ENCODE peak calls at places on chromosome 15, in four cellular contexts. U, H, F and N are unnamed samples.
A peak's percentile ranks its signal among the peaks of the same experiment; 100 is the strongest.

GRCh38 chr15:49242820-49243219 is 72.8 kb downstream of the GALK2 start:
- DNase-seq in H (peak; percentile 65), F (no peak), U (no peak), N (no peak)

GRCh38 chr15:93141373-93141790 is 52.4 kb upstream of the RGMA start:
- DNase-seq in U (no peak), H (no peak), F (no peak), N (no peak)

GRCh38 chr15:22838292-22839042 is at the start of gene NIPA2:
- DNase-seq in F (peak; percentile 93), U (peak; percentile 99), H (peak; percentile 98), N (peak; percentile 99)

GRCh38 chr15:99248000-99248727 is 1.2 kb downstream of the TTC23 start:
- DNase-seq in F (no peak), H (no peak), U (no peak), N (no peak)

GRCh38 chr15:88878720-88879184 is 16.6 kb downstream of the HAPLN3 start:
- DNase-seq in U (peak; percentile 87), H (peak; percentile 76), F (no peak), N (peak; percentile 53)

GRCh38 chr15:90414408-90415028 is 26.5 kb downstream of the IQGAP1 start:
- DNase-seq in F (no peak), H (peak; percentile 68), U (no peak), N (peak; percentile 21)

GRCh38 chr15:96565266-96565665 is 234.8 kb downstream of the NR2F2 start:
- DNase-seq in F (no peak), H (no peak), U (no peak), N (no peak)

GRCh38 chr15:26518885-26519284 is 254.0 kb downstream of the GABRB3 start:
- DNase-seq in F (no peak), H (no peak), U (no peak), N (no peak)

GRCh38 chr15:25251700-25252390 is 187.0 kb downstream of the UBE3A start:
- DNase-seq in F (no peak), H (no peak), U (peak; percentile 14), N (no peak)

GRCh38 chr15:93050648-93051047 is 38.4 kb downstream of the RGMA start:
- DNase-seq in U (no peak), F (no peak), H (no peak), N (no peak)

GRCh38 chr15:52076889-52077781 is 35.4 kb downstream of the BCL2L10 start:
- DNase-seq in H (peak; percentile 13), F (no peak), U (no peak), N (peak; percentile 28)

GRCh38 chr15:60912984-60913697 is 316.0 kb downstream of the RORA start:
- DNase-seq in F (no peak), U (no peak), H (no peak), N (peak; percentile 26)

GRCh38 chr15:84653910-84654688 is at the start of gene WDR73:
- DNase-seq in H (peak; percentile 97), F (peak; percentile 70), U (peak; percentile 95), N (peak; percentile 99)
- H2BK120ac ChIP-seq in H (no peak within 1 kb of the TSS), F (no peak within 1 kb of the TSS), U (no peak within 1 kb of the TSS), N (no peak within 1 kb of the TSS)

GRCh38 chr15:40297356-40297755 is 10.4 kb downstream of the PLCB2 start:
- DNase-seq in U (no peak), H (no peak), F (no peak), N (no peak)

GRCh38 chr15:40295870-40296560 is 11.7 kb downstream of the PLCB2 start:
- DNase-seq in U (no peak), F (no peak), H (no peak), N (peak; percentile 35)

GRCh38 chr15:40300367-40300766 is 7.4 kb downstream of the PLCB2 start:
- DNase-seq in H (no peak), F (no peak), U (no peak), N (no peak)

GRCh38 chr15:40296561-40297230 is 11.0 kb downstream of the PLCB2 start:
- DNase-seq in F (no peak), U (no peak), H (no peak), N (peak; percentile 44)

DNA sequence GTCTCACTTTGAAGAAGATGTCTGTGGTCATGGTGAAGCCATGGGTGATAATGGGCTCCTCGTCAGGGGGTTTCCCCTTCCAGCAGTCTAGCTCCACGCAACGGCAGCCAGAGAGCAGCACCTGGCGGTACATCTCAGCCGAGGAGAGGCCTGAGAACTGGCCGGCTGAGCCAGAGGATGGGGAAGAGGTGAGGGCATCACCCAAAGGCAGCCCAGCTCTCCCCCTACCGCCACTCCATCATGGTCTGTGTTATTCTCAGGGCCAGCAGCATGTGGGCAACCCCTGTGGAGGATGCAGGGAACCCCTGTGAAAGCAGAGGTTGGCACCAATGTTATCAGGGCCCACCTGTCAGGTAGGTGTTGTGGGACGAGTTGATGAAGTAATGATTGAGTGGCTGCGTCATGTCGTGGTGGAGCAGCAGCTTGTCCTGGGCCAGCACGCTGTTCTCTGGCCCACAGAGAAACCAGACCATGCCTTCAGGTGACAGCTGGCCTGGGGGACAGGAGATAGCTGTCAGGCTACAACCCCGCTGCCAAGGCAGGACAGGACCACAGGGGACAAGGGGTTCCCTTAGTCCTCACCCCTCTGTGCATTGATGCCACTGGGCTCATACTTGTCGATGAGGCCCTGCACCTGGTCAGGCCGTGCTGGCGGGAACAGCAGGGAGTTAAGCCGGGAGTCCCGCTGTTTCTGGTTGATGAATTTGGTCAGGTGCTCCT is 9.4 kb downstream of the PLCB2 start:
- DNase-seq in U (no peak), H (no peak), F (no peak), N (no peak)
- H3K9ac ChIP-seq in U (no peak overlapping the region), H (no peak overlapping the region), F (no peak overlapping the region), N (no peak overlapping the region)

DNA sequence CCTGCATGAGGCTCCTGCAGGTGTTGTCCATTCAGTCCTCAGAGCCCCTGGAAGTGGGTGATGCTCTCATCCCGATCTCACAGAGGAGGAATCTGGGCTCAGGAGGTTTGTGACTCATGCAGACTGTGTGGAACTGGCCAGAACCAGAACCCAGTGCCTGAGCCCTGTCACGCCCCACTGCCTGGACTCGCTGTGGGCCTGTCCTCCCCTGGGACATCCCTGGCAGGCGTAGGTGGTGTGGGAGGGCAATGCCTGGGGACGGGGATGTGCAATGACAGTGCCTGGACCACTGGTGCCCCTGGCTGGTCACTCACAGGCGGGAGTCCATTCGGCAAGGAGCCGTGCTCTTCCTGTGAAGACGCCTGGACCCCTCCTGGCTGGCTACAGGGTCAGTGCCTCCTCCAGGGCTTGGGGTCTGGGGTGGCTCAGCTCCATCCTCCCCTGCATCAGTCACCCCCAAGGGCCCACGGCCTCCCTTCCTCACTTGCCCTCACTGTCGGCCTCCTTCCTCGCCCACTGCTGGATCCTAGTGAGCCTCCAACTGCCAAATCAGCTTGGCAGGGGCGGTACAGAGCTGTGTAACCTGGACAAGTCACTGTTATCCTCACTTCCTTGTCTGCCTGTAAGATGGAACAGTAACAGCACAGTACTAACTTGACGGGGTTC is 14.9 kb downstream of the PSTPIP1 start:
- DNase-seq in U (no peak), F (no peak), H (no peak), N (no peak)
- H3K79me2 ChIP-seq in U (no peaks in the 10 kb centered on the region), F (no peaks in the 10 kb centered on the region), H (no peaks in the 10 kb centered on the region), N (no peaks in the 10 kb centered on the region)

GRCh38 chr15:59221479-59221878 is 14.8 kb downstream of the LDHAL6B start:
- DNase-seq in F (no peak), H (no peak), U (no peak), N (no peak)
- H2BK120ac ChIP-seq in F (no peak overlapping the region), H (no peak overlapping the region), U (no peak overlapping the region), N (no peak overlapping the region)

DNA sequence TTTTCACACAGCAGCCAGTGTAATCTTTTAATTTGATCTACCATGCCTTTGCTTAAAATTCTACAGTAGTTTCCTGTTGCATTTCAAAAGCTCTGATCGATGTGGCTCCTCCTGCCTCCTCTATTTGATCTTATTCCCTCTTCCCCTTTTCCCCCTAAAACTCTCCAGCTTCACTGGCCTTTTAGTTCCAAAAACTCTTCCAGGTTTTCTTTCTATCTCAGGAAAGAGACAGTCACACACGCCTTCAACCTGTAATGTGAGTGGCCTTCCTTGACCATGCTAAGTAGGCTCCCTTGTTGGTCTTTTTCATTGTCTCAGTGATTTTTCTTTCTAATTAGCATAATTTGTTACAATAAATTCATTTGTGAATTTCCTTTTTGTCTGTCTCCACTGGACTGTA is 985 bp downstream of the TEX9 start:
- DNase-seq in H (peak; percentile 23), U (no peak), F (no peak), N (no peak)
- H3K9ac ChIP-seq in H (no peak overlapping the region), U (no peak overlapping the region), F (no peak overlapping the region), N (no peak overlapping the region)

GRCh38 chr15:29811691-29812383 is 10.4 kb downstream of the TJP1 start:
- DNase-seq in H (no peak), F (no peak), U (no peak), N (no peak)
- H3K79me2 ChIP-seq in H (peaks cover 73% of the 10 kb centered on the region), F (peaks cover 98% of the 10 kb centered on the region), U (peaks cover 29% of the 10 kb centered on the region), N (peaks cover 4% of the 10 kb centered on the region)

GRCh38 chr15:58260186-58260910 is 122.2 kb downstream of the AQP9 start:
- DNase-seq in U (no peak), H (peak; percentile 44), F (no peak), N (peak; percentile 57)
- H2BK120ac ChIP-seq in U (no peak overlapping the region), H (no peak overlapping the region), F (peak overlapping the region; percentile 76), N (no peak overlapping the region)

GRCh38 chr15:70259030-70259424 is 161.3 kb upstream of the TLE3 start:
- DNase-seq in F (no peak), U (no peak), H (peak; percentile 40), N (peak; percentile 45)

GRCh38 chr15:70257047-70257446 is 159.3 kb upstream of the TLE3 start:
- DNase-seq in H (no peak), F (no peak), U (no peak), N (no peak)

GRCh38 chr15:70259640-70260066 is 161.9 kb upstream of the TLE3 start:
- DNase-seq in H (peak; percentile 74), F (no peak), U (peak; percentile 64), N (no peak)

GRCh38 chr15:70258369-70259029 is 160.8 kb upstream of the TLE3 start:
- DNase-seq in F (no peak), U (no peak), H (no peak), N (no peak)

DNA sequence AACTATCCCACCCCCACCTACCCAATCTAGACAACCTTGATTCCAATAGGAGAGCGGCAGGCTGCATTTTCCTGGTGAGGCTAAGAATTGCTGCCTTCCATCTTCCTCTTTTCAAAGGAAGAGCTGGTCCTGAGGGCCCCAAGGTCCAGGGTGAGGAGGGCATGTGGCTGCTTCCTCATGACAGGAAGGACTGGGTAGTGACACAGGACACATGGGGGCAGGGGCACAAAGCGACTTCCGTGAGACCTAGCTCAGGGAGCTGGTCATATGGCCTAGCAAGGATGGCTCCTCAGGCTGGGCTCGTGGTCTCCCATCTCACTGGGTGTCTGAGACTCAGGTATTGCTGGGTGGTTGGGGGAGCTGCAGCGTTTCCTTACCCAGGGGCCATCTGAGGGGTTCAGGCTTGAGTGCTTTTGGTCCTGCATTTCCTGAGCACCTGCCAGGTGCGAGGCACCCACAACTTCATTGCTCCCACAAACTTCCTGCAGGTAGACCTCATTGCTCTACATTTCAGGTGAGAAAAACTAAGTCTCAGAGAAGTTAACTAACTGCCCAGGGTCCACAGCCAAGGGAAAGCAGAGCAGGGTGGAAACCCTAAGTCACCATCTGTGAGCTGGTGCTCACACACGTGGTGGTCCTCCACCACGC is 160.0 kb upstream of the TLE3 start:
- DNase-seq in U (no peak), H (no peak), F (no peak), N (no peak)
- H3K9ac ChIP-seq in U (no peak overlapping the region), H (no peak overlapping the region), F (no peak overlapping the region), N (no peak overlapping the region)